ENCODE peak calls at places on chromosome 15, in ten cellular contexts. D is NCI-H774; F is CD8-positive, alpha-beta memory T cell; T is stimulated activated CD8-positive, alpha-beta memory T cell treated with anti-CD3 and anti-CD28 coated beads, Interleukin-2, amount 100 ng/mL, for 1 hour; X is astrocyte of the hippocampus; O is ovary; Z is left ventricle myocardium inferior; R is AG10803; I is hypothalamus; Y is GM03348. H is an unnamed sample.

GRCh38 chr15:66766282-66767228 is 64.5 kb downstream of the SMAD6 start:
- DNase-seq in R (peak), X (no peak), I (no peak), F (no peak), Y (peak), T (no peak), D (no peak), O (no peak), Z (no peak), H (no peak)

GRCh38 chr15:70291696-70292510 is 194.2 kb upstream of the TLE3 start:
- DNase-seq in D (no peak), T (no peak), Z (no peak), I (no peak), Y (no peak), X (no peak), O (no peak), R (no peak), F (no peak), H (no peak)

GRCh38 chr15:99703603-99704443 is 29.4 kb downstream of the LYSMD4 start:
- DNase-seq in X (peak), Y (peak), D (peak), I (no peak), T (no peak), Z (no peak), F (no peak), O (no peak), R (peak), H (no peak)

GRCh38 chr15:81106560-81106959 is 27.5 kb upstream of the CFAP161 start:
- DNase-seq in X (peak), F (no peak), Y (peak), I (peak), T (peak), Z (no peak), O (peak), D (peak), R (peak), H (no peak)

GRCh38 chr15:99432271-99433025 is 133.3 kb upstream of the MEF2A start:
- DNase-seq in T (no peak), O (peak), R (no peak), X (no peak), Y (no peak), I (no peak), Z (peak), D (no peak), F (no peak), H (peak)

GRCh38 chr15:89323825-89324224 is 10.8 kb downstream of the POLG start:
- DNase-seq in O (no peak), T (no peak), I (no peak), Z (no peak), R (no peak), X (no peak), D (no peak), Y (no peak), F (no peak), H (no peak)

GRCh38 chr15:74413350-74414080 is 20.2 kb downstream of the SEMA7A start:
- DNase-seq in F (no peak), I (no peak), O (no peak), D (no peak), Z (no peak), R (no peak), T (no peak), X (no peak), Y (no peak), H (no peak)

GRCh38 chr15:64029633-64030032 is 16.7 kb downstream of the DAPK2 start:
- DNase-seq in T (no peak), F (no peak), O (no peak), I (no peak), Y (no peak), D (no peak), Z (no peak), R (no peak), X (no peak), H (no peak)

GRCh38 chr15:63250312-63250965 is 27.0 kb upstream of the APH1B start:
- DNase-seq in D (no peak), Y (peak), T (no peak), I (no peak), O (no peak), R (peak), F (no peak), Z (no peak), X (peak), H (no peak)

GRCh38 chr15:65666257-65666656 is 44.5 kb downstream of the SLC24A1 start:
- DNase-seq in D (no peak), Y (no peak), F (no peak), O (no peak), Z (no peak), T (no peak), I (no peak), R (peak), X (no peak), H (no peak)

GRCh38 chr15:29480278-29480677 is 210.7 kb upstream of the NSMCE3 start:
- DNase-seq in D (no peak), T (no peak), R (no peak), I (no peak), Z (no peak), X (no peak), F (no peak), Y (no peak), O (no peak), H (no peak)

GRCh38 chr15:30859091-30859874 is 44.4 kb upstream of the FAN1 start:
- DNase-seq in Y (peak), X (peak), F (no peak), I (no peak), Z (no peak), O (no peak), D (no peak), R (peak), T (no peak), H (no peak)

GRCh38 chr15:88385078-88385700 is 82.0 kb downstream of the MRPL46 start:
- DNase-seq in O (no peak), Y (peak), X (peak), Z (no peak), T (no peak), R (peak), F (no peak), D (no peak), I (no peak), H (no peak)

GRCh38 chr15:56978898-56979662 is 60.6 kb downstream of the TCF12 start:
- DNase-seq in T (no peak), F (no peak), X (no peak), O (no peak), D (peak), I (no peak), R (peak), Z (no peak), Y (peak), H (no peak)

GRCh38 chr15:97504031-97504430 is 456.5 kb upstream of the ARRDC4 start:
- DNase-seq in Z (no peak), D (no peak), O (no peak), R (no peak), Y (no peak), X (peak), I (no peak), T (no peak), F (no peak), H (no peak)

GRCh38 chr15:61835476-61836106 is 224.7 kb downstream of the VPS13C start:
- DNase-seq in Z (peak), Y (peak), O (peak), F (peak), D (peak), T (peak), X (peak), R (peak), I (peak), H (peak)